ENCODE peak calls at places on chromosomes 12 and 14, in seven cellular contexts. C, S, M, V, Y, X and K are unnamed samples.

GRCh38 chr12:132343294-132343972 is 14.0 kb upstream of the GALNT9 start:
- DNase-seq in C (no peak), S (no peak), M (no peak), V (no peak), Y (no peak), X (no peak), K (no peak)

GRCh38 chr14:65223636-65224035 is 121.3 kb upstream of the MAX start:
- DNase-seq in C (no peak), S (no peak), M (no peak), V (no peak), Y (no peak), X (no peak), K (no peak)

GRCh38 chr14:51182166-51182565 is 57.9 kb upstream of the TMX1 start:
- DNase-seq in C (no peak), S (no peak), M (no peak), V (no peak), Y (no peak), X (no peak), K (no peak)

GRCh38 chr12:48936379-48936979 is 11.2 kb upstream of the FKBP11 start:
- DNase-seq in C (peak), S (peak), M (peak), V (peak), Y (peak), X (peak), K (peak)

GRCh38 chr12:121423682-121424631 is 24.0 kb downstream of the RNF34 start:
- DNase-seq in C (no peak), S (no peak), M (no peak), V (peak), Y (peak), X (no peak), K (no peak)

GRCh38 chr12:65696227-65696626 is 128.1 kb upstream of the HMGA2 start:
- DNase-seq in C (no peak), S (no peak), M (no peak), V (peak), Y (no peak), X (no peak), K (no peak)

GRCh38 chr12:100497105-100497795 is 23.6 kb downstream of the NR1H4 start:
- DNase-seq in C (no peak), S (no peak), M (no peak), V (no peak), Y (no peak), X (no peak), K (no peak)

GRCh38 chr12:92952394-92952793 is 23.3 kb upstream of the EEA1 start:
- DNase-seq in C (no peak), S (no peak), M (no peak), V (no peak), Y (no peak), X (no peak), K (no peak)

GRCh38 chr14:34036319-34036761 is 85.5 kb upstream of the EGLN3 start:
- DNase-seq in C (no peak), S (no peak), M (no peak), V (no peak), Y (no peak), X (no peak), K (no peak)

DNA sequence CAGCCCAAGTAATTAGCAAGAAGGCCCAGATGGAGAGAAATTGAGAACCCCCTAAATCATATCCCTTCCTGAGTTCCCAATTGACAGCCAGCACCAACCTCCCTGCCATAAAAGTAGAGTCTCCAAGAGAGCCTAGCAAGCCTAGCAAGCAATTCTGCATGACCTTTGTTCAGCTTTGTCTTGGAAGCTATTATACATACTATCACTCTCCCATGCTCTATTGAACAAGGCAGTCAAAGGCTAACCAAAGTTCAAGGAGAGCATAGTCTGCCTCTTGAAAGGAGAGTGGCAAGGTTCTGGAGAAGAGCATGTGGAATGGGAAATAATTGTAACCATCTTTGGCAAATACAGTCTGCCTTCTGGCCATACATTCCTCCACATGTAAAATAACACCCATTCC is 7.8 kb downstream of the ACOT4 start:
- DNase-seq in C (no peak), S (no peak), M (no peak), V (no peak), Y (no peak), X (no peak), K (peak)
- H3K4me3 ChIP-seq in C (no peak), S (no peak), M (no peak), V (no peak), Y (no peak), X (no peak), K (no peak)

GRCh38 chr12:97283297-97283696 is 179.3 kb upstream of the RMST start:
- DNase-seq in C (no peak), S (no peak), M (no peak), V (no peak), Y (no peak), X (no peak), K (no peak)
- TF ChIP-seq CTCF in C (no peak), S (no peak), M (no peak), V (no peak), Y (no peak), X (no peak), K (no peak)

GRCh38 chr14:99850705-99851104 is 57.5 kb downstream of the EML1 start:
- DNase-seq in C (no peak), S (no peak), M (no peak), V (peak), Y (no peak), X (no peak), K (no peak)

GRCh38 chr14:99855271-99855670 is 62.1 kb downstream of the EML1 start:
- DNase-seq in C (no peak), S (no peak), M (no peak), V (no peak), Y (no peak), X (no peak), K (no peak)

GRCh38 chr14:99853206-99853605 is 60.0 kb downstream of the EML1 start:
- DNase-seq in C (no peak), S (no peak), M (no peak), V (no peak), Y (no peak), X (no peak), K (no peak)

GRCh38 chr14:99857551-99857950 is 64.3 kb downstream of the EML1 start:
- DNase-seq in C (no peak), S (no peak), M (no peak), V (no peak), Y (no peak), X (no peak), K (no peak)

GRCh38 chr14:99854831-99855230 is 61.6 kb downstream of the EML1 start:
- DNase-seq in C (no peak), S (no peak), M (no peak), V (no peak), Y (no peak), X (no peak), K (no peak)
- H3K27ac ChIP-seq in C (no peak), S (no peak), M (no peak), V (no peak), Y (no peak), X (no peak), K (no peak)

GRCh38 chr14:101709533-101709881 is 52.0 kb upstream of the PPP2R5C start:
- DNase-seq in C (no peak), S (peak), M (no peak), V (no peak), Y (no peak), X (no peak), K (no peak)

GRCh38 chr14:101707285-101707842 is 54.1 kb upstream of the PPP2R5C start:
- DNase-seq in C (no peak), S (no peak), M (no peak), V (peak), Y (no peak), X (no peak), K (peak)

GRCh38 chr14:101707863-101708620 is 53.5 kb upstream of the PPP2R5C start:
- DNase-seq in C (no peak), S (no peak), M (no peak), V (no peak), Y (no peak), X (no peak), K (no peak)

GRCh38 chr14:101709962-101710891 is 51.3 kb upstream of the PPP2R5C start:
- DNase-seq in C (no peak), S (no peak), M (no peak), V (no peak), Y (no peak), X (no peak), K (peak)

GRCh38 chr14:101708853-101709532 is 52.5 kb upstream of the PPP2R5C start:
- DNase-seq in C (no peak), S (peak), M (no peak), V (no peak), Y (no peak), X (no peak), K (no peak)
- H3K4me3 ChIP-seq in C (no peak), S (no peak), M (no peak), V (no peak), Y (no peak), X (no peak), K (no peak)

GRCh38 chr14:80798211-80798610 is 143.3 kb downstream of the CEP128 start:
- DNase-seq in C (no peak), S (no peak), M (no peak), V (no peak), Y (no peak), X (no peak), K (no peak)

GRCh38 chr14:80787876-80788275 is 153.7 kb downstream of the CEP128 start:
- DNase-seq in C (no peak), S (no peak), M (no peak), V (no peak), Y (no peak), X (no peak), K (no peak)

DNA sequence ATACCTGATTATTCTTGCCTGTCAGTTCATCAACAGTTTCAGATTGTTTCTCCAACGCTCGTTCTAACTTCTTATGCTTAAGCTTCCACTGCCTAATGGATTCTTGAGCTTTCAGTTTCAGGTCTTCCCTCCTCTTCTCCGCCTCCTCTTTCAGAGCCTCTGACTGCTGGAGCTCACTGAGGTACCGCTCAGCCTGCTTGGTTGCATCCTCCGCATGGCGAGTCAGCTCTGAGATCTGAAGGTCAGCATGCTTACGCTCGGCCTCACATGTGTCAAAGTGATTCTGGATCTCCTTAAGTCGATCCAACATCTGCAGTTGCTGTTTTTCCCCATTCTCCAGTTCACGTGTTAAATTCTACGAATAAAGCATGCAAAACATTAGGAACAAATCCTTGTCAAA is 148.8 kb downstream of the CEP128 start:
- DNase-seq in C (no peak), S (no peak), M (no peak), V (no peak), Y (no peak), X (peak), K (no peak)
- TF ChIP-seq CTCF in C (no peak), S (no peak), M (no peak), V (no peak), Y (no peak), X (no peak), K (no peak)

GRCh38 chr12:57833672-57834071 is 12.9 kb downstream of the CTDSP2 start:
- DNase-seq in C (no peak), S (no peak), M (no peak), V (no peak), Y (no peak), X (no peak), K (no peak)
- H3K27ac ChIP-seq in C (peak), S (peak), M (peak), V (no peak), Y (peak), X (peak), K (no peak)

DNA sequence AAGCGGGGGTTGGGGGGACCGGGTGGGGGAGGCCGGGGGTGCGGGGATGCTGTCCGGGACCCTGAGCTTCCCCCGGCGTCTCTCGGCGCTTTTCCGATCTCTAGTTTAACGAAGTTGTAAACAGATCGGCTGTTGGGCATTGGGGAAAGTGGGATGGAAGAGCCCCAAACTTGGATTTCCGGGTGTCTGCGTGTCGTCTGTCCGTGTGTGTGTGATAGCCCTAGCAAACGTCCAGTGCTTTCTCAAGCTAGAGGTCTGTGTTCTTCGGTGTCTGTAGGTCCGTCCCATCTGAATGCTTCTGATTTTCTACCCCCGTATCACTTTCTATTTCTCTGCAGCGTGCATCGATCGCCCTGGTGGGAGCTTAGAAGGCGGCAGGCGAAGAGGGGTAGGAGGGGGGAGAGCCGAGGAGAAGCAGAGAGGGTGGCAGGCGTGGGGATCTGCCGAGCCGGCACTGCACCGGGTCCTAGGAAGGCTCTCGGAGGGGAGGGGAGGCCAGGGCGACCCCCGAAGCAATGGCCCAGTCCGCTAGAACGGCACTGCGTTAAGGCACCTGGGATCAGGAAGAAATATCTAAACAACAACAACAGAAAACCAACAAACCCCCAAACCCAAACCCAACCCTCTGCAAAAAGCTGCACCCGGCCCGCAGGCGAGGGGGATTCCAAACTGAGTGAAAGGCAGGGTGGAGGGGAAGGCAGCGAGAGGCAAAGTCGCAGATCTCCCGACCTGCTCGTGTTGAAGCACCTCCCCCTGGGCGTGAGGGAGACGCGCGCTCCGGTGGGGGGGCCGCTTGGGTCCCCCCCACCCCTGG is 1.0 kb downstream of the KCNA1 start:
- DNase-seq in C (no peak), S (no peak), M (no peak), V (no peak), Y (no peak), X (no peak), K (no peak)
- H3K4me3 ChIP-seq in C (peak), S (peak), M (peak), V (no peak), Y (peak), X (peak), K (peak)

GRCh38 chr12:5912437-5913334 is 32.4 kb downstream of the ANO2 start:
- DNase-seq in C (no peak), S (no peak), M (peak), V (no peak), Y (no peak), X (peak), K (no peak)
- TF ChIP-seq CTCF in C (no peak), S (no peak), M (no peak), V (peak), Y (no peak), X (no peak), K (no peak)

GRCh38 chr14:75247286-75247922 is 31.2 kb upstream of the FOS start:
- DNase-seq in C (no peak), S (no peak), M (no peak), V (no peak), Y (no peak), X (no peak), K (no peak)

GRCh38 chr14:75249958-75250336 is 28.7 kb upstream of the FOS start:
- DNase-seq in C (no peak), S (no peak), M (no peak), V (no peak), Y (no peak), X (no peak), K (no peak)

GRCh38 chr14:75247939-75248338 is 30.7 kb upstream of the FOS start:
- DNase-seq in C (no peak), S (no peak), M (no peak), V (no peak), Y (no peak), X (no peak), K (no peak)

GRCh38 chr14:75250800-75251199 is 27.8 kb upstream of the FOS start:
- DNase-seq in C (no peak), S (no peak), M (no peak), V (no peak), Y (no peak), X (no peak), K (no peak)

DNA sequence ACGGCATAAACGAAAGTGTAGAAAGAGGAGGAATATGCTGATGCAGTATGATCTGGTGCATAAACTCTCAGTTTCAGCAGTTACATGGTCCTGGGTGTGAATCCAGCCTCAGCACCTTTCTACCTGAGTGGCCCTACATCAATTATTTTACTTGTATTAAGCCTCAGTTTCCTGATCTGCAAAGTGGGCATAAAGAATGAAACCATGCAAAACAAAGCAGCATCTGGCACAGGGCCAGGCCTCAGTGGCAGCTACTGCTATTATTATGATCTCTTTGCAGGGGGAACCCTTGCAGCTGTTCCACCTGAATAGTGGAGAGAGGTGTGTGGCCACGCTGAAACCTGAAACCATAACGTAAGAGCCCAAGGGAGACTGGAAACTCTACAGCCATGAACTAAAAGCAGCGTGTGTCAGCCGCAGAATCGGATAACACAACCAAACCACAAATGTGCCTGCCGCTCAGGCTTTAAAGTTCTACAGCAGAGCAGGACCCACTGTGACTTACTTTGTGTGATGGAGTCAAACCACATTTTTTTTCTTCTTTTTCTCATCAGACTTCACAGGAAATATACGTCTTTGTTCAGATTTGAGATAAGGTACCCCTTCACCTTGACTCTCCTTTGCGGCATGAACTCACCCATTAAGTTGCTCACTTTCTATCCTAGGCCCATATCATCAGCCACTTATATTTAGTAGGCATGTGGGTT is 29.2 kb upstream of the FOS start:
- DNase-seq in C (peak), S (no peak), M (peak), V (no peak), Y (peak), X (peak), K (no peak)
- H3K27ac ChIP-seq in C (no peak), S (no peak), M (no peak), V (no peak), Y (peak), X (no peak), K (no peak)